ENCODE peak calls at places on chromosomes 11 and 22, in seven cellular contexts. One of them, this sample, is unnamed. For H3K27me3, the result is how much of the 10 kb centered on the place peaks cover.

GRCh38 chr11:1283906-1284305 is 25.5 kb downstream of the TOLLIP start:
- DNase-seq in foreskin keratinocyte: no peak
- DNase-seq in HCT116: no peak
- DNase-seq in left ventricle myocardium inferior: no peak
- DNase-seq in thoracic aorta: no peak
- DNase-seq in lower lobe of right lung: peak
- DNase-seq in pancreas: no peak
- DNase-seq in this sample: no peak

GRCh38 chr11:126394036-126394435 is 38.5 kb downstream of the ST3GAL4 start:
- DNase-seq in pancreas: no peak
- DNase-seq in foreskin keratinocyte: no peak
- DNase-seq in thoracic aorta: no peak
- DNase-seq in left ventricle myocardium inferior: no peak
- DNase-seq in lower lobe of right lung: no peak
- DNase-seq in HCT116: no peak
- DNase-seq in this sample: no peak

GRCh38 chr11:28619870-28620540 is 511.8 kb downstream of the METTL15 start:
- DNase-seq in lower lobe of right lung: no peak
- DNase-seq in foreskin keratinocyte: peak
- DNase-seq in HCT116: no peak
- DNase-seq in left ventricle myocardium inferior: no peak
- DNase-seq in pancreas: no peak
- DNase-seq in thoracic aorta: no peak
- DNase-seq in this sample: no peak

GRCh38 chr11:82117339-82117738 is 616.3 kb downstream of the FAM181B start:
- DNase-seq in HCT116: no peak
- DNase-seq in left ventricle myocardium inferior: no peak
- DNase-seq in lower lobe of right lung: no peak
- DNase-seq in thoracic aorta: no peak
- DNase-seq in foreskin keratinocyte: no peak
- DNase-seq in pancreas: no peak
- DNase-seq in this sample: no peak

GRCh38 chr11:126914941-126915340 is 85.6 kb downstream of the KIRREL3 start:
- DNase-seq in lower lobe of right lung: no peak
- DNase-seq in pancreas: no peak
- DNase-seq in left ventricle myocardium inferior: no peak
- DNase-seq in foreskin keratinocyte: no peak
- DNase-seq in thoracic aorta: no peak
- DNase-seq in HCT116: no peak
- DNase-seq in this sample: no peak

GRCh38 chr22:36406139-36406538 is 18.4 kb upstream of the MYH9 start:
- DNase-seq in foreskin keratinocyte: no peak
- DNase-seq in thoracic aorta: no peak
- DNase-seq in lower lobe of right lung: no peak
- DNase-seq in pancreas: no peak
- DNase-seq in left ventricle myocardium inferior: no peak
- DNase-seq in HCT116: no peak
- DNase-seq in this sample: no peak

GRCh38 chr11:62603072-62603408 is 1.4 kb upstream of the MTA2 start:
- DNase-seq in pancreas: no peak
- DNase-seq in HCT116: no peak
- DNase-seq in foreskin keratinocyte: no peak
- DNase-seq in lower lobe of right lung: no peak
- DNase-seq in left ventricle myocardium inferior: no peak
- DNase-seq in thoracic aorta: no peak
- DNase-seq in this sample: no peak

GRCh38 chr11:69277074-69277809 is 16.7 kb upstream of the MYEOV start:
- DNase-seq in left ventricle myocardium inferior: no peak
- DNase-seq in foreskin keratinocyte: no peak
- DNase-seq in pancreas: no peak
- DNase-seq in thoracic aorta: no peak
- DNase-seq in HCT116: no peak
- DNase-seq in lower lobe of right lung: no peak
- DNase-seq in this sample: no peak

GRCh38 chr22:29200901-29201300 is 4.8 kb upstream of the EMID1 start:
- DNase-seq in foreskin keratinocyte: no peak
- DNase-seq in pancreas: no peak
- DNase-seq in thoracic aorta: no peak
- DNase-seq in lower lobe of right lung: no peak
- DNase-seq in HCT116: no peak
- DNase-seq in left ventricle myocardium inferior: no peak
- DNase-seq in this sample: no peak

DNA sequence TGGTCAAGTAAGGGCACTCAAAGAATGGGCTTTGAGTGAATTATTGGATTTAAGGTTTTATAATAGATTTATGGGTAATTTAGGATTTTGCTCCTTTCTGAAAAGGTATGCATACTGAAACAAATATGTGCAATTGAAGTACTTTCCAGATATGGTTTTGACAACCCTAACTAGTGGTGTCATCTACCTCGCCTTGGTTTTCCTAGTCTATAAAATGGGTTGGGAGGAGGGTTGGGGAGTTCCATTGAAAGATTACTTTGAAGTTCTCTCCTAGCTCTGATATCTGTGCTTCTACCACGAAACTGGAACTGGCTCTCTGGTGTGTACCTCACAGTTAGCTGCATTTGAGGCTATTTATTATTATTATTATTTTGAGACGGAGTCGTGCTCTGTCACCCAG is 431 bp upstream of the SPTBN2 start:
- DNase-seq in lower lobe of right lung: no peak
- DNase-seq in pancreas: no peak
- DNase-seq in HCT116: no peak
- DNase-seq in foreskin keratinocyte: no peak
- DNase-seq in thoracic aorta: no peak
- DNase-seq in left ventricle myocardium inferior: no peak
- DNase-seq in this sample: no peak
- H3K27me3 ChIP-seq in lower lobe of right lung: half or more
- H3K27me3 ChIP-seq in pancreas: under half
- H3K27me3 ChIP-seq in HCT116: under half
- H3K27me3 ChIP-seq in foreskin keratinocyte: under half
- H3K27me3 ChIP-seq in thoracic aorta: under half
- H3K27me3 ChIP-seq in left ventricle myocardium inferior: half or more
- H3K27me3 ChIP-seq in this sample: under half

DNA sequence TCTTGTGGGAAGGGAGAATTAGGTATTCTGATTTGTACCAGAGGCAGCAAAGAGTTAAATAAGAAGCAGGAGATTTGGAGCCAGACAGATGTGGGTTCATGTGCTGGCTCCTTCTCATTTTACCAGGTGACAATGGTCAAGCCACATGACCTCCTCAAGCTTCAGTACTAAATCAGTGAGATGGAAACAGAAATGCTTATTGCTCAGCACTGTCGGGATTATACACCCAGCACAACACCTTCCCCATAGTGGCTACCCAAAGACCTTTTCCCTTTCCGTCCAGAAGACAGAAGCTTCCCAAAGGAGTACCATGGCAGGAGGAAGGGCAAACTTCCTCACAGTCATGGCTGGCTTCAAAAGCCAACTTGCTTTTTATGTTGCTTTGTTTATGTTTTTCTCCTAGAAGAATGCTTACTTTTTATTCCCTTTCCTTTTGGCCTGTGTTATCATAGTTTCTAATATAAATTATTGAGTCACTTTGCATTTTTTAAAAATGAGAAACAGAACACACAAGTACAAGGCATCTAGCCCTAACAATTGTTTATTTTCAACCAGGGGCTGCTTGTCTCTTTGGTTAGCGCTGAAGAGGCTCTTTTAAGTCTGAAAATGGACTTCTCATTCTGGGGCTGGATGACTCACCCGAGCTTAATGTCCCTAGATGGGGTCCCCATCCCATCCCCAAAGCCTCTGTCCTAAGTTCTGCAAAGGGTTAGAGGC is 181.6 kb upstream of the ZBED5 start:
- DNase-seq in pancreas: no peak
- DNase-seq in thoracic aorta: no peak
- DNase-seq in foreskin keratinocyte: no peak
- DNase-seq in left ventricle myocardium inferior: no peak
- DNase-seq in HCT116: no peak
- DNase-seq in lower lobe of right lung: no peak
- DNase-seq in this sample: peak
- H3K27me3 ChIP-seq in pancreas: under half
- H3K27me3 ChIP-seq in thoracic aorta: under half
- H3K27me3 ChIP-seq in foreskin keratinocyte: under half
- H3K27me3 ChIP-seq in left ventricle myocardium inferior: under half
- H3K27me3 ChIP-seq in HCT116: under half
- H3K27me3 ChIP-seq in lower lobe of right lung: under half
- H3K27me3 ChIP-seq in this sample: under half

GRCh38 chr22:50009765-50010675 is 2.5 kb downstream of the IL17REL start:
- DNase-seq in thoracic aorta: no peak
- DNase-seq in HCT116: no peak
- DNase-seq in pancreas: no peak
- DNase-seq in left ventricle myocardium inferior: peak
- DNase-seq in lower lobe of right lung: peak
- DNase-seq in foreskin keratinocyte: no peak
- DNase-seq in this sample: no peak

GRCh38 chr22:50012201-50013181 is at the start of gene IL17REL:
- DNase-seq in thoracic aorta: no peak
- DNase-seq in lower lobe of right lung: no peak
- DNase-seq in HCT116: no peak
- DNase-seq in left ventricle myocardium inferior: peak
- DNase-seq in foreskin keratinocyte: no peak
- DNase-seq in pancreas: no peak
- DNase-seq in this sample: no peak

GRCh38 chr22:50010676-50011446 is 1.7 kb downstream of the IL17REL start:
- DNase-seq in thoracic aorta: no peak
- DNase-seq in lower lobe of right lung: peak
- DNase-seq in HCT116: no peak
- DNase-seq in left ventricle myocardium inferior: no peak
- DNase-seq in foreskin keratinocyte: no peak
- DNase-seq in pancreas: no peak
- DNase-seq in this sample: no peak

GRCh38 chr22:50009251-50009650 is 3.3 kb downstream of the IL17REL start:
- DNase-seq in foreskin keratinocyte: no peak
- DNase-seq in pancreas: no peak
- DNase-seq in left ventricle myocardium inferior: no peak
- DNase-seq in HCT116: no peak
- DNase-seq in lower lobe of right lung: peak
- DNase-seq in thoracic aorta: no peak
- DNase-seq in this sample: no peak

DNA sequence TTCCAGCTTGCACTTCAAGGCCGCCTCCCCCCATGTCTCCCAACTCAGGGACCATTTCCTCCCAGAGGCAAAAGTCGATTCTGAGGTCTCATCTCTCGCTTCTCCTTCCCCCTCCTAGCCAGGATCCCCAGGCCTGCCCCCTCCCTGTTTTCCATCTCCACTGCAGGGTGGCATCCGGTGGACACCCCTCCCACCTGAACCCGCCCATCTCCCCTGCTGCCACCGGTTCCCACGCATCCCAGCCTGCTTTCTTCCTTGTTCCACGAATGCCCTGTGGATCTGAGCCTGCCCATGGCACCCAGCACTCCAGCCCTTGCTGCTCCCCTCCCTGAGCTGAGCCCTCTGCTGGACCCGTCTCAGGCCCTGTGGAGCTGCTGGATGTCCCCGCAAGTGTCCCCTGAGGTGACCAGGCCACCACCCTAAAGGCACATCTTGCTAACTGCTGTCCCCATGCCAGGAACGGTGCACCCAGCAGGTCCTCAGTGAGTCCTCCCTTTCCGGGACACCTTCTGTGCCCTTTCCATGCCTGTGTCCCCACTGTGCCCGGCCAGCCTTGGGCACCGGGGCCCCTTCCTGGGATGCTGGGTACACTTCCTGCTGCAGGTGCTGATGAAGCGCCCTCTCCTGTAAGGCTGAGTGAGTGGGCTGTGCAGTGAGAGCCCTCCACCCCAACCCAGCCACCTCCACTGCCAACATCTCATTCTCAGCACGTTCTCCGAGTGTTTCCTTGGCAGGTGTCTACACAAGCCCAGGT is 941 bp downstream of the IL17REL start:
- DNase-seq in pancreas: no peak
- DNase-seq in HCT116: no peak
- DNase-seq in left ventricle myocardium inferior: peak
- DNase-seq in lower lobe of right lung: peak
- DNase-seq in foreskin keratinocyte: no peak
- DNase-seq in thoracic aorta: no peak
- DNase-seq in this sample: no peak
- H3K27me3 ChIP-seq in pancreas: under half
- H3K27me3 ChIP-seq in HCT116: under half
- H3K27me3 ChIP-seq in left ventricle myocardium inferior: half or more
- H3K27me3 ChIP-seq in lower lobe of right lung: half or more
- H3K27me3 ChIP-seq in foreskin keratinocyte: half or more
- H3K27me3 ChIP-seq in thoracic aorta: under half
- H3K27me3 ChIP-seq in this sample: half or more

DNA sequence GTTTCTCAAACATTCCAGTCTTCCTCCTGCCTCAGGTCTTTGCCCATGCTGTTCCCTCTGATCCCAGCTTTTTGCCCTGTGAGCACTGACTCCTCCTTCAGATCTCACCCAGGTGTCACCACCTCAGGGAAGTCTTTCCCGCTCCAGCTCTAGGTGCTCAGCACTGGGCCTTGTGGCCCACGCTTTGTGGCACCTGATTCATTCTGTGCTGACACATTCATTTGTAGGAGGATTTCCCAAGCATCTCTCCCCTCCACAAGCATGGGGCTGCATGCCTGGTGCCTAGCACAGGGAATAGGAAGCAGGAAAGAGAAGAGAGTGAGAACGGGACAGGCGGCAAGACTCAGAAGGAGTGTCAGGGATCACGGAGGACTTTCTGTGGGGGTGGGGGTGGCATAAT is 17.6 kb downstream of the MPPED1 start:
- DNase-seq in foreskin keratinocyte: no peak
- DNase-seq in pancreas: no peak
- DNase-seq in HCT116: no peak
- DNase-seq in lower lobe of right lung: peak
- DNase-seq in thoracic aorta: no peak
- DNase-seq in left ventricle myocardium inferior: no peak
- DNase-seq in this sample: no peak
- H3K27me3 ChIP-seq in foreskin keratinocyte: half or more
- H3K27me3 ChIP-seq in pancreas: under half
- H3K27me3 ChIP-seq in HCT116: under half
- H3K27me3 ChIP-seq in lower lobe of right lung: half or more
- H3K27me3 ChIP-seq in thoracic aorta: under half
- H3K27me3 ChIP-seq in left ventricle myocardium inferior: half or more
- H3K27me3 ChIP-seq in this sample: under half

DNA sequence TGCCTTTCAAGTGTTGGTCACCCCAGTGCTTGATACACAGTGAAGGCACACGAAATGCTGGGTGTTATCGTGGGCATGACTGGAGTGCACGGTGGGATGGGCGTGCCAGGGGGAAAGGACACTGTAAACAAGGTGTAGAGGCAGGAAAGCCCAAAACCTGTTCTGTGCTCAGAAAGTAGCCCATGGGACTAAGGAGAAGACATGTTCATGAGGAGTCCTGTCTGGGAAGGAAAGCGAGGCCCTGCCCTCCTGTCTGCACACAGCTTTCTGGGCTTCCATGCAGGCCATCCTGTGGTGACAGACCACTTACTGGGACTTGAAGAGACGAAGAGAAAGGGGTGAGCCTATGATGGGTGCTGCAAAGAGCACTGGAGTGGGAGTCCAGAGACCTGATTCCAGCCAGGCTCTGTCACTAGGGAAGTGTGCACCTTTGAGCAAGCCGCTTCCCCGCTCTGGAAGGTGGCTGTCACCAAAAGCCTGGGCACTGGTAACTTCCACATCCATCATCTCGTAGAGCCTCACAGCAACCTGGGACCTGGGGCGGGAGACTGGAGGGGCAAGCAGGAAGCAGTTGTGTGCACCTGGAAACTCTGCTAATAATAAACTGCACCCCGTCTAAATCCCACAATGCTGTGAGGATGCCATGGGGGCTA is 846 bp upstream of the POU2F3 start:
- DNase-seq in HCT116: no peak
- DNase-seq in pancreas: no peak
- DNase-seq in foreskin keratinocyte: no peak
- DNase-seq in thoracic aorta: no peak
- DNase-seq in left ventricle myocardium inferior: no peak
- DNase-seq in lower lobe of right lung: peak
- DNase-seq in this sample: no peak
- H3K27me3 ChIP-seq in HCT116: under half
- H3K27me3 ChIP-seq in pancreas: under half
- H3K27me3 ChIP-seq in foreskin keratinocyte: under half
- H3K27me3 ChIP-seq in thoracic aorta: under half
- H3K27me3 ChIP-seq in left ventricle myocardium inferior: half or more
- H3K27me3 ChIP-seq in lower lobe of right lung: half or more
- H3K27me3 ChIP-seq in this sample: under half

GRCh38 chr11:26330255-26330654 is 1.7 kb upstream of the ANO3 start:
- DNase-seq in lower lobe of right lung: no peak
- DNase-seq in HCT116: no peak
- DNase-seq in thoracic aorta: no peak
- DNase-seq in left ventricle myocardium inferior: no peak
- DNase-seq in pancreas: no peak
- DNase-seq in foreskin keratinocyte: no peak
- DNase-seq in this sample: no peak
- H3K27me3 ChIP-seq in lower lobe of right lung: under half
- H3K27me3 ChIP-seq in HCT116: under half
- H3K27me3 ChIP-seq in thoracic aorta: under half
- H3K27me3 ChIP-seq in left ventricle myocardium inferior: half or more
- H3K27me3 ChIP-seq in pancreas: under half
- H3K27me3 ChIP-seq in foreskin keratinocyte: half or more
- H3K27me3 ChIP-seq in this sample: under half

This sample was measured in esophagus muscularis mucosa.